ENCODE peak calls at places on chromosomes 3 and 15, in ten cellular contexts. One of them, this sample, is unnamed.

GRCh38 chr3:187799942-187800637 is 54.8 kb upstream of the BCL6 start:
- DNase-seq in uterus: no peak
- DNase-seq in cerebellar cortex: no peak
- DNase-seq in GM03348: no peak
- DNase-seq in neural progenitor cell: no peak
- DNase-seq in fibroblast of lung: no peak
- DNase-seq in stimulated activated CD4-positive, alpha-beta T cell treated with anti-CD3 and anti-CD28 coated beads, TNF-alpha, amount 100 ng/mL, for 4 hours: no peak
- DNase-seq in islet precursor cell: no peak
- DNase-seq in NCI-H1092 treated with DMSO at 0.1 percent for 48 hours: no peak
- DNase-seq in fibroblast of the conjunctiva: no peak
- DNase-seq in this sample: no peak

GRCh38 chr15:55402707-55403106 is 5.5 kb downstream of the CCPG1 start:
- DNase-seq in fibroblast of the conjunctiva: peak; percentile 37
- DNase-seq in stimulated activated CD4-positive, alpha-beta T cell treated with anti-CD3 and anti-CD28 coated beads, TNF-alpha, amount 100 ng/mL, for 4 hours: no peak
- DNase-seq in islet precursor cell: no peak
- DNase-seq in neural progenitor cell: no peak
- DNase-seq in NCI-H1092 treated with DMSO at 0.1 percent for 48 hours: no peak
- DNase-seq in uterus: no peak
- DNase-seq in fibroblast of lung: peak; percentile 3
- DNase-seq in cerebellar cortex: no peak
- DNase-seq in GM03348: peak; percentile 24
- DNase-seq in this sample: peak; percentile 71

GRCh38 chr15:44193651-44194396 is 1.2 kb downstream of the FRMD5 start:
- DNase-seq in stimulated activated CD4-positive, alpha-beta T cell treated with anti-CD3 and anti-CD28 coated beads, TNF-alpha, amount 100 ng/mL, for 4 hours: no peak
- DNase-seq in neural progenitor cell: peak; percentile 62
- DNase-seq in GM03348: peak; percentile 45
- DNase-seq in uterus: no peak
- DNase-seq in NCI-H1092 treated with DMSO at 0.1 percent for 48 hours: peak; percentile 53
- DNase-seq in islet precursor cell: peak; percentile 57
- DNase-seq in cerebellar cortex: peak; percentile 60
- DNase-seq in fibroblast of the conjunctiva: no peak
- DNase-seq in fibroblast of lung: peak; percentile 56
- DNase-seq in this sample: peak; percentile 54

GRCh38 chr15:46654993-46655392 is 1020.2 kb downstream of the SQOR start:
- DNase-seq in cerebellar cortex: no peak
- DNase-seq in stimulated activated CD4-positive, alpha-beta T cell treated with anti-CD3 and anti-CD28 coated beads, TNF-alpha, amount 100 ng/mL, for 4 hours: no peak
- DNase-seq in uterus: no peak
- DNase-seq in GM03348: no peak
- DNase-seq in islet precursor cell: no peak
- DNase-seq in neural progenitor cell: no peak
- DNase-seq in fibroblast of lung: no peak
- DNase-seq in fibroblast of the conjunctiva: no peak
- DNase-seq in NCI-H1092 treated with DMSO at 0.1 percent for 48 hours: no peak
- DNase-seq in this sample: no peak

GRCh38 chr15:84947947-84948830 is 33.5 kb upstream of the PDE8A start:
- DNase-seq in NCI-H1092 treated with DMSO at 0.1 percent for 48 hours: no peak
- DNase-seq in fibroblast of lung: peak; percentile 96
- DNase-seq in GM03348: peak; percentile 90
- DNase-seq in cerebellar cortex: no peak
- DNase-seq in neural progenitor cell: no peak
- DNase-seq in islet precursor cell: no peak
- DNase-seq in uterus: peak; percentile 45
- DNase-seq in stimulated activated CD4-positive, alpha-beta T cell treated with anti-CD3 and anti-CD28 coated beads, TNF-alpha, amount 100 ng/mL, for 4 hours: no peak
- DNase-seq in fibroblast of the conjunctiva: peak; percentile 82
- DNase-seq in this sample: peak; percentile 88

GRCh38 chr3:196216081-196216564 is at the start of gene SLC51A:
- DNase-seq in fibroblast of the conjunctiva: no peak
- DNase-seq in neural progenitor cell: no peak
- DNase-seq in GM03348: no peak
- DNase-seq in fibroblast of lung: no peak
- DNase-seq in uterus: no peak
- DNase-seq in NCI-H1092 treated with DMSO at 0.1 percent for 48 hours: no peak
- DNase-seq in islet precursor cell: no peak
- DNase-seq in cerebellar cortex: no peak
- DNase-seq in stimulated activated CD4-positive, alpha-beta T cell treated with anti-CD3 and anti-CD28 coated beads, TNF-alpha, amount 100 ng/mL, for 4 hours: no peak
- DNase-seq in this sample: no peak

GRCh38 chr3:42501681-42502428 is 588 bp upstream of the VIPR1 start:
- DNase-seq in cerebellar cortex: peak; percentile 39
- DNase-seq in fibroblast of lung: peak; percentile 15
- DNase-seq in uterus: peak; percentile 10
- DNase-seq in neural progenitor cell: peak; percentile 67
- DNase-seq in fibroblast of the conjunctiva: no peak
- DNase-seq in islet precursor cell: peak; percentile 84
- DNase-seq in stimulated activated CD4-positive, alpha-beta T cell treated with anti-CD3 and anti-CD28 coated beads, TNF-alpha, amount 100 ng/mL, for 4 hours: peak; percentile 47
- DNase-seq in NCI-H1092 treated with DMSO at 0.1 percent for 48 hours: peak; percentile 3
- DNase-seq in GM03348: peak; percentile 69
- DNase-seq in this sample: peak; percentile 28

GRCh38 chr3:66442254-66443249 is 58.3 kb downstream of the LRIG1 start:
- DNase-seq in uterus: peak; percentile 88
- DNase-seq in fibroblast of the conjunctiva: no peak
- DNase-seq in NCI-H1092 treated with DMSO at 0.1 percent for 48 hours: peak; percentile 78
- DNase-seq in stimulated activated CD4-positive, alpha-beta T cell treated with anti-CD3 and anti-CD28 coated beads, TNF-alpha, amount 100 ng/mL, for 4 hours: no peak
- DNase-seq in islet precursor cell: peak; percentile 80
- DNase-seq in neural progenitor cell: peak; percentile 45
- DNase-seq in GM03348: peak; percentile 82
- DNase-seq in cerebellar cortex: peak; percentile 47
- DNase-seq in fibroblast of lung: peak; percentile 88
- DNase-seq in this sample: peak; percentile 92

GRCh38 chr3:98763076-98763475 is at the start of gene ST3GAL6:
- DNase-seq in GM03348: peak; percentile 7
- DNase-seq in fibroblast of lung: no peak
- DNase-seq in fibroblast of the conjunctiva: no peak
- DNase-seq in stimulated activated CD4-positive, alpha-beta T cell treated with anti-CD3 and anti-CD28 coated beads, TNF-alpha, amount 100 ng/mL, for 4 hours: no peak
- DNase-seq in NCI-H1092 treated with DMSO at 0.1 percent for 48 hours: no peak
- DNase-seq in islet precursor cell: no peak
- DNase-seq in cerebellar cortex: no peak
- DNase-seq in neural progenitor cell: no peak
- DNase-seq in uterus: peak; percentile 43
- DNase-seq in this sample: peak; percentile 28

GRCh38 chr3:13932578-13933295 is 52.9 kb upstream of the WNT7A start:
- DNase-seq in cerebellar cortex: no peak
- DNase-seq in neural progenitor cell: no peak
- DNase-seq in uterus: no peak
- DNase-seq in fibroblast of the conjunctiva: no peak
- DNase-seq in stimulated activated CD4-positive, alpha-beta T cell treated with anti-CD3 and anti-CD28 coated beads, TNF-alpha, amount 100 ng/mL, for 4 hours: peak; percentile 4
- DNase-seq in fibroblast of lung: no peak
- DNase-seq in GM03348: no peak
- DNase-seq in islet precursor cell: no peak
- DNase-seq in NCI-H1092 treated with DMSO at 0.1 percent for 48 hours: no peak
- DNase-seq in this sample: no peak

GRCh38 chr3:99938270-99938955 is 120.8 kb downstream of the CMSS1 start:
- DNase-seq in uterus: no peak
- DNase-seq in neural progenitor cell: no peak
- DNase-seq in fibroblast of the conjunctiva: no peak
- DNase-seq in GM03348: peak; percentile 19
- DNase-seq in fibroblast of lung: peak; percentile 78
- DNase-seq in stimulated activated CD4-positive, alpha-beta T cell treated with anti-CD3 and anti-CD28 coated beads, TNF-alpha, amount 100 ng/mL, for 4 hours: no peak
- DNase-seq in cerebellar cortex: no peak
- DNase-seq in NCI-H1092 treated with DMSO at 0.1 percent for 48 hours: no peak
- DNase-seq in islet precursor cell: no peak
- DNase-seq in this sample: no peak

GRCh38 chr15:66071621-66072295 is 181.8 kb downstream of the MEGF11 start:
- DNase-seq in neural progenitor cell: no peak
- DNase-seq in cerebellar cortex: no peak
- DNase-seq in stimulated activated CD4-positive, alpha-beta T cell treated with anti-CD3 and anti-CD28 coated beads, TNF-alpha, amount 100 ng/mL, for 4 hours: no peak
- DNase-seq in fibroblast of lung: peak; percentile 20
- DNase-seq in GM03348: peak; percentile 22
- DNase-seq in uterus: no peak
- DNase-seq in fibroblast of the conjunctiva: no peak
- DNase-seq in NCI-H1092 treated with DMSO at 0.1 percent for 48 hours: no peak
- DNase-seq in islet precursor cell: peak; percentile 62
- DNase-seq in this sample: peak; percentile 10

GRCh38 chr3:134078169-134078821 is 48.6 kb upstream of the SLCO2A1 start:
- DNase-seq in NCI-H1092 treated with DMSO at 0.1 percent for 48 hours: no peak
- DNase-seq in neural progenitor cell: no peak
- DNase-seq in cerebellar cortex: no peak
- DNase-seq in stimulated activated CD4-positive, alpha-beta T cell treated with anti-CD3 and anti-CD28 coated beads, TNF-alpha, amount 100 ng/mL, for 4 hours: no peak
- DNase-seq in islet precursor cell: no peak
- DNase-seq in fibroblast of the conjunctiva: no peak
- DNase-seq in GM03348: peak; percentile 81
- DNase-seq in uterus: no peak
- DNase-seq in fibroblast of lung: no peak
- DNase-seq in this sample: no peak

GRCh38 chr15:45134682-45135604 is 5.1 kb downstream of the DUOX1 start:
- DNase-seq in neural progenitor cell: peak; percentile 65
- DNase-seq in fibroblast of lung: no peak
- DNase-seq in fibroblast of the conjunctiva: no peak
- DNase-seq in uterus: no peak
- DNase-seq in NCI-H1092 treated with DMSO at 0.1 percent for 48 hours: no peak
- DNase-seq in stimulated activated CD4-positive, alpha-beta T cell treated with anti-CD3 and anti-CD28 coated beads, TNF-alpha, amount 100 ng/mL, for 4 hours: no peak
- DNase-seq in islet precursor cell: peak; percentile 69
- DNase-seq in GM03348: no peak
- DNase-seq in cerebellar cortex: no peak
- DNase-seq in this sample: no peak